ENCODE peak calls at places on chromosomes 5 and 9, in ten cellular contexts. G, Z, R, X, B, W, A, T, D and M are unnamed samples.

GRCh38 chr9:88197781-88198345 is 59.6 kb upstream of the SPATA31C2 start:
- DNase-seq in G (no peak), Z (no peak), R (peak), X (peak), B (no peak), W (peak), A (no peak), T (no peak), D (no peak), M (peak)

GRCh38 chr5:11619339-11620028 is 284.8 kb downstream of the CTNND2 start:
- DNase-seq in G (no peak), Z (no peak), R (no peak), X (no peak), B (no peak), W (peak), A (peak), T (no peak), D (no peak), M (peak)

GRCh38 chr5:96743065-96743768 is 64.5 kb downstream of the ERAP1 start:
- DNase-seq in G (no peak), Z (no peak), R (no peak), X (peak), B (no peak), W (no peak), A (no peak), T (peak), D (no peak), M (no peak)

GRCh38 chr5:143400541-143401252 is 2.8 kb downstream of the NR3C1 start:
- DNase-seq in G (no peak), Z (no peak), R (no peak), X (peak), B (no peak), W (no peak), A (no peak), T (no peak), D (no peak), M (no peak)

GRCh38 chr5:135344351-135344750 is 54.7 kb downstream of the MACROH2A1 start:
- DNase-seq in G (no peak), Z (no peak), R (no peak), X (peak), B (no peak), W (no peak), A (no peak), T (no peak), D (no peak), M (no peak)

GRCh38 chr9:135023389-135023788 is 64.1 kb upstream of the OLFM1 start:
- DNase-seq in G (no peak), Z (no peak), R (no peak), X (peak), B (no peak), W (no peak), A (no peak), T (no peak), D (peak), M (no peak)

GRCh38 chr5:5288236-5288635 is 134.2 kb upstream of the ICE1 start:
- DNase-seq in G (no peak), Z (no peak), R (no peak), X (no peak), B (no peak), W (no peak), A (no peak), T (no peak), D (no peak), M (no peak)

GRCh38 chr9:34985311-34985899 is 4.1 kb upstream of the DNAJB5 start:
- DNase-seq in G (peak), Z (no peak), R (peak), X (peak), B (peak), W (peak), A (peak), T (peak), D (peak), M (peak)

GRCh38 chr9:109585841-109586240 is 87.7 kb upstream of the PTPN3 start:
- DNase-seq in G (no peak), Z (no peak), R (no peak), X (no peak), B (no peak), W (peak), A (no peak), T (no peak), D (no peak), M (no peak)

GRCh38 chr9:121962421-121962820 is 130.7 kb downstream of the TTLL11 start:
- DNase-seq in G (no peak), Z (no peak), R (no peak), X (peak), B (no peak), W (no peak), A (no peak), T (no peak), D (no peak), M (no peak)

GRCh38 chr5:58040044-58040443 is 419.8 kb downstream of the PLK2 start:
- DNase-seq in G (no peak), Z (no peak), R (peak), X (no peak), B (no peak), W (no peak), A (no peak), T (no peak), D (no peak), M (peak)

GRCh38 chr9:107730691-107731090 is 241.1 kb upstream of the KLF4 start:
- DNase-seq in G (no peak), Z (no peak), R (no peak), X (no peak), B (no peak), W (no peak), A (no peak), T (no peak), D (no peak), M (no peak)

GRCh38 chr9:100292414-100292813 is 60.3 kb downstream of the TEX10 start:
- DNase-seq in G (no peak), Z (no peak), R (no peak), X (no peak), B (no peak), W (no peak), A (no peak), T (no peak), D (no peak), M (no peak)

GRCh38 chr5:180072556-180072955 is 997 bp upstream of the RNF130 start:
- DNase-seq in G (no peak), Z (no peak), R (no peak), X (no peak), B (no peak), W (no peak), A (no peak), T (no peak), D (no peak), M (no peak)

GRCh38 chr9:93088656-93089015 is 7.4 kb upstream of the CARD19 start:
- DNase-seq in G (no peak), Z (no peak), R (no peak), X (no peak), B (no peak), W (no peak), A (no peak), T (no peak), D (no peak), M (no peak)

GRCh38 chr9:114911167-114911821 is 19.1 kb downstream of the TNFSF8 start:
- DNase-seq in G (no peak), Z (peak), R (peak), X (peak), B (no peak), W (peak), A (peak), T (no peak), D (no peak), M (peak)

GRCh38 chr5:170542691-170543275 is 39.0 kb downstream of the KCNIP1 start:
- DNase-seq in G (no peak), Z (no peak), R (no peak), X (no peak), B (no peak), W (no peak), A (no peak), T (no peak), D (no peak), M (no peak)

GRCh38 chr9:94649100-94649855 is 10.0 kb upstream of the FBP1 start:
- DNase-seq in G (no peak), Z (no peak), R (peak), X (peak), B (no peak), W (no peak), A (no peak), T (no peak), D (no peak), M (no peak)

GRCh38 chr9:71752352-71752751 is 16.0 kb downstream of the CEMIP2 start:
- DNase-seq in G (no peak), Z (no peak), R (no peak), X (no peak), B (no peak), W (no peak), A (no peak), T (no peak), D (no peak), M (no peak)

GRCh38 chr5:78537821-78538220 is 110.8 kb downstream of the LHFPL2 start:
- DNase-seq in G (no peak), Z (peak), R (no peak), X (peak), B (no peak), W (peak), A (peak), T (no peak), D (no peak), M (peak)